ENCODE peak calls at places on chromosomes 4 and X, in seven cellular contexts. A is BJ, M is epithelial cell of esophagus, S is HFF-Myc, Y is IMR-90, O is NB4, W is brain microvascular endothelial cell. U is an unnamed sample.
A peak's percentile ranks its signal among the peaks of the same experiment; 100 is the strongest.

GRCh38 chr4:173246719-173247118 is 78.1 kb downstream of the GALNT7 start:
- DNase-seq in A (no peak), M (no peak), S (no peak), Y (no peak), O (no peak), W (no peak), U (no peak)

GRCh38 chr4:147118523-147118922 is 172.9 kb upstream of the TTC29 start:
- DNase-seq in A (no peak), M (no peak), S (no peak), Y (peak; percentile 75), O (no peak), W (no peak), U (no peak)

GRCh38 chr4:151744614-151745013 is 16.2 kb downstream of the GATB start:
- DNase-seq in A (peak; percentile 65), M (peak; percentile 98), S (peak; percentile 79), Y (peak; percentile 97), O (no peak), W (peak; percentile 92), U (peak; percentile 83)

GRCh38 chrX:42751573-42751972 is 26.4 kb downstream of the PPP1R2C start:
- DNase-seq in A (no peak), M (peak; percentile 41), S (no peak), Y (peak; percentile 15), O (no peak), W (peak; percentile 9), U (no peak)

GRCh38 chr4:54268151-54268550 is 39.1 kb downstream of the PDGFRA start:
- DNase-seq in A (no peak), M (peak; percentile 35), S (no peak), Y (peak; percentile 79), O (no peak), W (no peak), U (no peak)

GRCh38 chr4:41505161-41505653 is 32.8 kb upstream of the LIMCH1 start:
- DNase-seq in A (no peak), M (peak; percentile 2), S (no peak), Y (no peak), O (no peak), W (no peak), U (peak; percentile 95)

GRCh38 chr4:155569960-155570515 is 96.6 kb upstream of the GUCY1A1 start:
- DNase-seq in A (no peak), M (no peak), S (no peak), Y (peak; percentile 10), O (no peak), W (no peak), U (no peak)

GRCh38 chrX:41475166-41475565 is 28.0 kb downstream of the NYX start:
- DNase-seq in A (no peak), M (no peak), S (no peak), Y (no peak), O (no peak), W (no peak), U (no peak)

GRCh38 chrX:150182176-150182575 is 180.9 kb upstream of the MAMLD1 start:
- DNase-seq in A (no peak), M (no peak), S (no peak), Y (peak; percentile 21), O (no peak), W (no peak), U (no peak)

GRCh38 chrX:112368371-112368770 is 285.8 kb upstream of the TRPC5 start:
- DNase-seq in A (no peak), M (no peak), S (no peak), Y (no peak), O (peak; percentile 9), W (no peak), U (no peak)

GRCh38 chr4:184583738-184584502 is 65.3 kb downstream of the CASP3 start:
- DNase-seq in A (no peak), M (no peak), S (no peak), Y (no peak), O (no peak), W (no peak), U (no peak)

GRCh38 chr4:173821031-173821430 is 291.0 kb upstream of the HAND2 start:
- DNase-seq in A (peak; percentile 38), M (no peak), S (no peak), Y (peak; percentile 23), O (no peak), W (no peak), U (peak; percentile 40)

GRCh38 chr4:121375262-121375661 is 5.6 kb downstream of the QRFPR start:
- DNase-seq in A (no peak), M (peak; percentile 65), S (no peak), Y (no peak), O (no peak), W (no peak), U (no peak)

GRCh38 chrX:5474282-5474681 is 754.4 kb downstream of the NLGN4X start:
- DNase-seq in A (no peak), M (no peak), S (no peak), Y (no peak), O (no peak), W (no peak), U (no peak)

GRCh38 chrX:75582511-75582910 is 59.7 kb upstream of the ZDHHC15 start:
- DNase-seq in A (no peak), M (no peak), S (no peak), Y (no peak), O (no peak), W (no peak), U (no peak)

GRCh38 chr4:94390804-94391410 is 48.3 kb upstream of the HPGDS start:
- DNase-seq in A (no peak), M (peak; percentile 23), S (no peak), Y (peak; percentile 4), O (peak; percentile 3), W (no peak), U (no peak)

GRCh38 chr4:152117054-152117453 is 356.2 kb upstream of the GATB start:
- DNase-seq in A (no peak), M (peak; percentile 11), S (no peak), Y (no peak), O (no peak), W (no peak), U (no peak)

GRCh38 chrX:107747596-107748161 is 27.9 kb downstream of the TSC22D3 start:
- DNase-seq in A (no peak), M (peak; percentile 84), S (no peak), Y (peak; percentile 19), O (no peak), W (peak; percentile 51), U (peak; percentile 60)

DNA sequence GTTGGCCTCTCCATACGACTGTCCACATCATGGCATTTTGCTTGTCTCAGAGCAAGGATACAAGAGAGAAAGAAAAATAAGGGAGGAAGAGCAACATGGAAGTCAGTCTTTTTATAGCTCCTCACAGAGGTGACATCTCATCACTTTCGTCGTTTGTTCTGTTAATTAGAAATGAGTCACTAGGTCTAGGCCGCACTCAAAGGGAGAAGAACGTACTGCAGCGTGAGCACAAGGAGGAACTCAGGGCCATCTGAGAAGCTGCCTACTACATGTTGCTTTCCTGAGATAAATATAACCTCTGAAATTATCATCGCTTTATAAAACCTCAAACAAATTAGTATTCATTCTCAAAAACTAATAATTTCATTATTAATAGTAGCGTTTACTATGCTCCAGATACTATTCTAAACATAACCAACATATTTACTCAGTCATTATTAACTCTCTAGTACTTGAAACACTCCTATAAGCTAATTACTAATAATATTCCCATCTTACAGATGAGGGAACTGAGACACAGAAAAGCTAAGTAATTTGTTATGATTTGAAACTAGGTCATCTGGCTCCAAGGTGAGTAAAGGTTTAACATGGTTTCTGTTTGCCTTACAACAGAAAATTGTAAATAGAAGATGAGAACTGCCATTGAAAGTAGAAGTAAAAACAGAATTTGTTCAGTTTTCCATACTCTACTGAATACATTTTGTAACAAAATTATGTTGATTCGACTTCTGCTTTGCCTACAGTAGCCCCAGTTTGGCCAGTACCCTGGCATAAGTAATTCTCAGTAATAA is 213.2 kb upstream of the UGT8 start:
- DNase-seq in A (no peak), M (no peak), S (no peak), Y (no peak), O (peak; percentile 10), W (no peak), U (no peak)
- H3K4me3 ChIP-seq in A (no peak overlapping the region), M (no peak overlapping the region), S (no peak overlapping the region), Y (no peak overlapping the region), O (no peak overlapping the region), W (no peak overlapping the region), U (no peak overlapping the region)

GRCh38 chr4:1978741-1979476 is 29.9 kb downstream of the NELFA start:
- DNase-seq in A (no peak), M (no peak), S (no peak), Y (no peak), O (no peak), W (no peak), U (peak; percentile 75)
- TF ChIP-seq CTCF in A (no peak), M (no peak), S (no peak), Y (no peak), O (no peak), W (no peak), U (no peak)

GRCh38 chrX:115345654-115346014 is 56.1 kb downstream of the LUZP4 start:
- DNase-seq in A (no peak), M (no peak), S (no peak), Y (no peak), O (no peak), W (no peak), U (no peak)
- H3K4me3 ChIP-seq in A (no peak overlapping the region), M (no peak overlapping the region), S (no peak overlapping the region), Y (no peak overlapping the region), O (no peak overlapping the region), W (no peak overlapping the region), U (no peak overlapping the region)

GRCh38 chrX:106168107-106168506 is at the start of gene PWWP3B:
- DNase-seq in A (no peak), M (peak; percentile 65), S (no peak), Y (no peak), O (no peak), W (peak; percentile 43), U (peak; percentile 43)

GRCh38 chrX:106171293-106171692 is 3.2 kb downstream of the PWWP3B start:
- DNase-seq in A (no peak), M (peak; percentile 0), S (no peak), Y (no peak), O (no peak), W (no peak), U (no peak)

DNA sequence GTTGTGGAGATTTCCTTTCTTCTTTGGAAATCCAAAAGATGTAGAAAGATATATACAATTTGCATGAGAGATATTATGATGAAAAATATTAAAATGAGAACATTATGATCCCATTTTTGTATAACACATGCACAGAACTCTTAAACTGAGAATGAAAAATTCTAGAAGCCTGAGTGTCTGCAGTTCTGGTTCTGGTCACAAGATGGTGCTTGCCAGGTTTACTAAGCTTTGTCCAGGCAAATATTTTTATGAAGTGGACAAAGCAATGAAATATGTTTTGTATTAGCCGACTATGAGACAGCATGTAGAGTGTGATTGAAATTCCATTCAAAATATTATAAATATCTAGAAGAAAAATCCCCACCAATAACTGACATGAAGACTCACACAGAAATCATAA is 2.2 kb downstream of the PWWP3B start:
- DNase-seq in A (no peak), M (peak; percentile 37), S (no peak), Y (no peak), O (no peak), W (peak; percentile 33), U (peak; percentile 4)
- TF ChIP-seq CTCF in A (peak; percentile 46), M (peak; percentile 67), S (peak; percentile 12), Y (peak; percentile 28), O (peak; percentile 29), W (peak; percentile 65), U (peak; percentile 72)

DNA sequence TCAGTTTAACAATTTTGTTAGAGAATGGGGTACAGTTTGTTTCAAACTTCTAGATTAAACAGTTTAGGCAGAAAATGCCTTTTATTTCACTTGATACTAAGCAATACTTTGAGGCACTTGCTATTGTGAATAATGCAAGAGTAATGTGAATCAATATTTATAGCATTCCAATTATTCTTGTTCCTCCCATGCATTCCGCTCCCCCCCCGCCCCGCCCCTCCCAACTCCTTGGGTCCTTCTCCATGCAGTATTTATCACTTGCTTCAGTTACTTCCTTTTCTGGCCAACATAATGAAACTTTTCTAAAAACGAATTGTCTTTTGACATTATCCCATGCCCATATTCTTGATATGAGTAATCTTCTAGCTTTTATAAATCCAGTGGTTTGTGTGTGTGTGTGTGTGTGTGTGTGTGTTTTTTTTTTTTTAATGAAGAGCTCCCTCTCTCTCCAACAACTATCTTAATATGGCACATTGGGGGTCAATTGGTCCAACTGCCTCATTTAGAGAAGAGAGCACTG is 1.6 kb downstream of the BANK1 start:
- DNase-seq in A (peak; percentile 1), M (no peak), S (no peak), Y (no peak), O (no peak), W (no peak), U (no peak)
- H3K4me3 ChIP-seq in A (no peak overlapping the region), M (no peak overlapping the region), S (no peak overlapping the region), Y (no peak overlapping the region), O (no peak overlapping the region), W (no peak overlapping the region), U (no peak overlapping the region)

U was measured in retinal pigment epithelial cell.